ENCODE peak calls at places on chromosomes 7 and 10, in ten cellular contexts. S is iris pigment epithelial cell; P is effector CD4-positive, alpha-beta T cell; T is germinal center; N is hepatocyte; W is head of caudate nucleus; B is dorsolateral prefrontal cortex; D is T47D; Y is psoas muscle; L is ovary. O is an unnamed sample.

GRCh38 chr10:75461672-75462649 is 30.5 kb downstream of the LRMDA start:
- DNase-seq in S (no peak), P (no peak), L (no peak), N (no peak), T (no peak), W (no peak), D (no peak), B (no peak), Y (no peak), O (no peak)

GRCh38 chr10:13270877-13271551 is 28.9 kb downstream of the PHYH start:
- DNase-seq in Y (no peak), P (no peak), S (peak; percentile 14), T (no peak), D (no peak), W (no peak), L (no peak), N (peak; percentile 37), B (no peak), O (no peak)

GRCh38 chr7:101923276-101923985 is 106.0 kb downstream of the CUX1 start:
- DNase-seq in D (peak; percentile 28), L (no peak), W (no peak), S (no peak), B (no peak), N (no peak), Y (no peak), T (no peak), P (no peak), O (no peak)

GRCh38 chr7:1883031-1883761 is 213.1 kb downstream of the ELFN1 start:
- DNase-seq in S (peak; percentile 69), B (no peak), N (no peak), D (no peak), T (no peak), Y (no peak), L (no peak), P (no peak), W (no peak), O (peak; percentile 53)

GRCh38 chr7:47292832-47293309 is 289.0 kb downstream of the TNS3 start:
- DNase-seq in N (peak; percentile 49), D (no peak), W (no peak), B (no peak), Y (no peak), S (peak; percentile 31), T (no peak), L (no peak), P (no peak), O (no peak)

GRCh38 chr7:2474224-2474623 is 2.0 kb downstream of the GRIFIN start:
- DNase-seq in W (no peak), B (no peak), L (no peak), S (no peak), P (no peak), T (no peak), D (no peak), Y (no peak), N (no peak), O (no peak)

GRCh38 chr10:85565381-85565780 is 801.2 kb downstream of the GRID1 start:
- DNase-seq in B (no peak), S (no peak), P (no peak), T (no peak), Y (no peak), W (no peak), L (no peak), D (no peak), N (no peak), O (no peak)

GRCh38 chr7:80641548-80641947 is 3.1 kb downstream of the CD36 start:
- DNase-seq in Y (no peak), S (peak; percentile 22), N (no peak), B (no peak), T (no peak), D (no peak), P (no peak), L (no peak), W (no peak), O (no peak)

GRCh38 chr10:5511231-5511884 is 12.0 kb upstream of the CALML5 start:
- DNase-seq in Y (no peak), L (no peak), S (no peak), P (no peak), N (no peak), D (no peak), B (peak; percentile 20), T (no peak), W (no peak), O (no peak)

GRCh38 chr7:119270045-119270464 is 1002.9 kb upstream of the KCND2 start:
- DNase-seq in D (peak; percentile 1), W (peak; percentile 66), P (no peak), B (no peak), Y (no peak), S (peak; percentile 63), N (peak; percentile 87), T (peak; percentile 18), L (peak; percentile 18), O (peak; percentile 81)

GRCh38 chr10:31819393-31819820 is 109.2 kb downstream of the ARHGAP12 start:
- DNase-seq in W (no peak), T (no peak), P (no peak), N (no peak), B (no peak), Y (peak; percentile 37), L (no peak), D (no peak), S (no peak), O (no peak)

GRCh38 chr7:136369225-136369624 is 392.1 kb upstream of the MTPN start:
- DNase-seq in S (no peak), P (no peak), D (no peak), Y (no peak), L (no peak), W (no peak), B (no peak), T (no peak), N (no peak), O (no peak)

GRCh38 chr10:30553625-30554442 is 75.7 kb downstream of the LYZL2 start:
- DNase-seq in T (no peak), W (no peak), P (no peak), N (peak; percentile 86), L (peak; percentile 76), Y (peak; percentile 67), S (peak; percentile 63), B (no peak), D (peak; percentile 27), O (peak; percentile 70)

GRCh38 chr10:103969857-103970627 is 3.1 kb downstream of the SLK start:
- DNase-seq in P (no peak), B (no peak), S (no peak), T (no peak), L (no peak), Y (no peak), W (no peak), N (no peak), D (no peak), O (no peak)

GRCh38 chr10:70455213-70455630 is 13.7 kb upstream of the NODAL start:
- DNase-seq in T (no peak), L (no peak), P (no peak), D (no peak), N (no peak), W (no peak), B (no peak), Y (no peak), S (no peak), O (no peak)

GRCh38 chr10:124961248-124961570 is 19.3 kb downstream of the ZRANB1 start:
- DNase-seq in D (no peak), B (no peak), W (no peak), P (no peak), L (no peak), N (no peak), T (no peak), S (no peak), Y (no peak), O (no peak)

GRCh38 chr10:121559321-121559720 is 38.9 kb downstream of the FGFR2 start:
- DNase-seq in L (no peak), N (no peak), Y (no peak), S (no peak), W (no peak), D (no peak), B (no peak), P (no peak), T (no peak), O (peak; percentile 81)

O was measured in left kidney.